ENCODE peak calls at places on chromosomes 12 and 14, in ten cellular contexts. One of them, this sample, is unnamed.

GRCh38 chr12:22266101-22266500 is 68.4 kb downstream of the ST8SIA1 start:
- DNase-seq in K562: no peak
- DNase-seq in GM23338: no peak
- DNase-seq in breast epithelium: no peak
- DNase-seq in upper lobe of left lung: no peak
- DNase-seq in sigmoid colon: no peak
- DNase-seq in HL-60: no peak
- DNase-seq in esophagus muscularis mucosa: no peak
- DNase-seq in endothelial cell of umbilical vein: no peak
- DNase-seq in stomach: no peak
- DNase-seq in this sample: no peak

GRCh38 chr12:89363084-89363483 is 10.8 kb upstream of the DUSP6 start:
- DNase-seq in upper lobe of left lung: no peak
- DNase-seq in GM23338: no peak
- DNase-seq in esophagus muscularis mucosa: no peak
- DNase-seq in stomach: no peak
- DNase-seq in endothelial cell of umbilical vein: no peak
- DNase-seq in K562: no peak
- DNase-seq in HL-60: no peak
- DNase-seq in breast epithelium: no peak
- DNase-seq in sigmoid colon: no peak
- DNase-seq in this sample: no peak

GRCh38 chr12:8057839-8058238 is 8.3 kb downstream of the C3AR1 start:
- DNase-seq in sigmoid colon: no peak
- DNase-seq in HL-60: peak
- DNase-seq in esophagus muscularis mucosa: no peak
- DNase-seq in stomach: no peak
- DNase-seq in GM23338: no peak
- DNase-seq in upper lobe of left lung: no peak
- DNase-seq in endothelial cell of umbilical vein: no peak
- DNase-seq in breast epithelium: no peak
- DNase-seq in K562: no peak
- DNase-seq in this sample: no peak

GRCh38 chr12:89181271-89181920 is 170.9 kb downstream of the DUSP6 start:
- DNase-seq in K562: no peak
- DNase-seq in stomach: no peak
- DNase-seq in GM23338: no peak
- DNase-seq in upper lobe of left lung: no peak
- DNase-seq in sigmoid colon: no peak
- DNase-seq in esophagus muscularis mucosa: no peak
- DNase-seq in breast epithelium: no peak
- DNase-seq in endothelial cell of umbilical vein: peak
- DNase-seq in HL-60: no peak
- DNase-seq in this sample: no peak

GRCh38 chr14:55600784-55601561 is 21.0 kb downstream of the KTN1 start:
- DNase-seq in endothelial cell of umbilical vein: peak
- DNase-seq in HL-60: no peak
- DNase-seq in sigmoid colon: no peak
- DNase-seq in stomach: no peak
- DNase-seq in K562: no peak
- DNase-seq in GM23338: no peak
- DNase-seq in breast epithelium: no peak
- DNase-seq in esophagus muscularis mucosa: no peak
- DNase-seq in upper lobe of left lung: no peak
- DNase-seq in this sample: no peak

GRCh38 chr12:127363392-127363791 is 903.6 kb upstream of the TMEM132C start:
- DNase-seq in GM23338: peak
- DNase-seq in esophagus muscularis mucosa: peak
- DNase-seq in upper lobe of left lung: no peak
- DNase-seq in endothelial cell of umbilical vein: no peak
- DNase-seq in stomach: no peak
- DNase-seq in K562: no peak
- DNase-seq in breast epithelium: no peak
- DNase-seq in HL-60: peak
- DNase-seq in sigmoid colon: no peak
- DNase-seq in this sample: no peak

GRCh38 chr12:121400332-121401139 is 618 bp downstream of the RNF34 start:
- DNase-seq in K562: no peak
- DNase-seq in HL-60: peak
- DNase-seq in upper lobe of left lung: peak
- DNase-seq in esophagus muscularis mucosa: no peak
- DNase-seq in endothelial cell of umbilical vein: peak
- DNase-seq in breast epithelium: no peak
- DNase-seq in sigmoid colon: peak
- DNase-seq in stomach: peak
- DNase-seq in GM23338: peak
- DNase-seq in this sample: peak

GRCh38 chr12:120376009-120376408 is 7.0 kb upstream of the MSI1 start:
- DNase-seq in HL-60: no peak
- DNase-seq in K562: no peak
- DNase-seq in GM23338: no peak
- DNase-seq in esophagus muscularis mucosa: no peak
- DNase-seq in sigmoid colon: no peak
- DNase-seq in breast epithelium: no peak
- DNase-seq in stomach: no peak
- DNase-seq in endothelial cell of umbilical vein: no peak
- DNase-seq in upper lobe of left lung: no peak
- DNase-seq in this sample: no peak

GRCh38 chr12:94553130-94553519 is 93.5 kb upstream of the CEP83 start:
- DNase-seq in breast epithelium: no peak
- DNase-seq in HL-60: no peak
- DNase-seq in K562: no peak
- DNase-seq in GM23338: no peak
- DNase-seq in upper lobe of left lung: no peak
- DNase-seq in sigmoid colon: no peak
- DNase-seq in stomach: no peak
- DNase-seq in esophagus muscularis mucosa: no peak
- DNase-seq in endothelial cell of umbilical vein: peak
- DNase-seq in this sample: no peak

GRCh38 chr14:76842414-76842813 is 16.2 kb downstream of the LRRC74A start:
- DNase-seq in sigmoid colon: no peak
- DNase-seq in endothelial cell of umbilical vein: no peak
- DNase-seq in breast epithelium: no peak
- DNase-seq in K562: no peak
- DNase-seq in stomach: no peak
- DNase-seq in GM23338: no peak
- DNase-seq in esophagus muscularis mucosa: no peak
- DNase-seq in HL-60: no peak
- DNase-seq in upper lobe of left lung: no peak
- DNase-seq in this sample: no peak

GRCh38 chr14:101113108-101113612 is 209.6 kb upstream of the RTL1 start:
- DNase-seq in HL-60: no peak
- DNase-seq in stomach: peak
- DNase-seq in K562: no peak
- DNase-seq in breast epithelium: no peak
- DNase-seq in sigmoid colon: no peak
- DNase-seq in GM23338: no peak
- DNase-seq in upper lobe of left lung: peak
- DNase-seq in endothelial cell of umbilical vein: no peak
- DNase-seq in esophagus muscularis mucosa: peak
- DNase-seq in this sample: no peak

DNA sequence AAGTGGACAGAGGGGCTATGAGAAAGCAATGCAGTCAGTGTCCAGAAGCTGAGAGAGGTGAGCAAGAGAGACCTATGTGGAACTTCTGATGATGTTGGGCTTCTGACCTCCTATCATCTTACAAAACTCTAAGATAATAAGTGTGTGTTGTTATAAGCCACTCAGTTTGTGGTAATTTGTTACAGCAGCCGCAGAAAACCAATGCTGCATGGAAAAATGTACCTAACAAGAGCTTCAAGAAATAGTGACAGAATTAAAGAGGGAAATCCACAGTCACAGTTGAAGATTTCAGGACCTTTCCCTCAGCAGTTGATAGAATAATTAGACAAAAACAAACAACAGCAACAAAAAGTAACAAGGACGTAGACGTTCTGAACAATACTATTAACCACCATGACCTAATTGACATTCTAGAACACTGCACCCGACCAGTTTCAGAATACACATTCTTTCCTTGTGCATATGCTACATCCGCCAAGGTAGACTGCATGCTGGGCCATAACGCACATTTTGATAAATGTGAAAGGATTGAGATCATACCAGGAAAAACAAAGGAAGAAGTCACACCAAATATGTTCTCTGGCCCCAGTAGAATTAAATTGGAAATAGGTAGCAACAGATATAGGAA is 1.8 kb upstream of the EVL start:
- DNase-seq in GM23338: no peak
- DNase-seq in esophagus muscularis mucosa: no peak
- DNase-seq in breast epithelium: no peak
- DNase-seq in endothelial cell of umbilical vein: no peak
- DNase-seq in upper lobe of left lung: no peak
- DNase-seq in stomach: no peak
- DNase-seq in sigmoid colon: no peak
- DNase-seq in HL-60: no peak
- DNase-seq in K562: no peak
- DNase-seq in this sample: no peak
- H3K27ac ChIP-seq in GM23338: no peak
- H3K27ac ChIP-seq in esophagus muscularis mucosa: no peak
- H3K27ac ChIP-seq in breast epithelium: peak
- H3K27ac ChIP-seq in endothelial cell of umbilical vein: no peak
- H3K27ac ChIP-seq in upper lobe of left lung: no peak
- H3K27ac ChIP-seq in stomach: peak
- H3K27ac ChIP-seq in sigmoid colon: no peak
- H3K27ac ChIP-seq in HL-60: peak
- H3K27ac ChIP-seq in K562: no peak
- H3K27ac ChIP-seq in this sample: peak

DNA sequence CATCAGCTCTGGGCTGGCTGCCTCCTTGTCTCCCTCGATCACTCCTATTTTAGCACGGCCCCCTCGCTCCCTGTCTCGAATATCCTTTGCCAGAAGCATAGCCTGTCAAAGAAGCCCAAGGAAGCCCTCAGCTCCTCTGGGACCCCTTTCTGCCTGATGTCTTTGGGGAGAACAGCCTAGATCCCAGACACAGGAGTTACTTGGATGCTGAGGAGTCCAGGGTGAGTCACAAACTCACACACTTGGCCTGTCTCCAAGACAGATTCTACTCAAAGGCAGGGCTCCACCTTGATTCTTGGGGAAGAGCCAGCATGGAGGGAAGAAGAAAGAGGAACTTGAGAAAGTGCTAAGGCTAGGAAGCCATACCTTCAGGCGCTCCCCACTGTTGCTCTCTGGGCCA is 8.1 kb downstream of the AVIL start:
- DNase-seq in endothelial cell of umbilical vein: no peak
- DNase-seq in breast epithelium: no peak
- DNase-seq in stomach: no peak
- DNase-seq in GM23338: no peak
- DNase-seq in HL-60: peak
- DNase-seq in K562: peak
- DNase-seq in upper lobe of left lung: no peak
- DNase-seq in sigmoid colon: no peak
- DNase-seq in esophagus muscularis mucosa: no peak
- DNase-seq in this sample: peak
- TF ChIP-seq POLR2AphosphoS5 in endothelial cell of umbilical vein: no peak
- TF ChIP-seq POLR2AphosphoS5 in breast epithelium: no peak
- TF ChIP-seq POLR2AphosphoS5 in stomach: no peak
- TF ChIP-seq POLR2AphosphoS5 in GM23338: no peak
- TF ChIP-seq POLR2AphosphoS5 in HL-60: no peak
- TF ChIP-seq POLR2AphosphoS5 in K562: no peak
- TF ChIP-seq POLR2AphosphoS5 in upper lobe of left lung: no peak
- TF ChIP-seq POLR2AphosphoS5 in sigmoid colon: no peak
- TF ChIP-seq POLR2AphosphoS5 in esophagus muscularis mucosa: no peak
- TF ChIP-seq POLR2AphosphoS5 in this sample: no peak

DNA sequence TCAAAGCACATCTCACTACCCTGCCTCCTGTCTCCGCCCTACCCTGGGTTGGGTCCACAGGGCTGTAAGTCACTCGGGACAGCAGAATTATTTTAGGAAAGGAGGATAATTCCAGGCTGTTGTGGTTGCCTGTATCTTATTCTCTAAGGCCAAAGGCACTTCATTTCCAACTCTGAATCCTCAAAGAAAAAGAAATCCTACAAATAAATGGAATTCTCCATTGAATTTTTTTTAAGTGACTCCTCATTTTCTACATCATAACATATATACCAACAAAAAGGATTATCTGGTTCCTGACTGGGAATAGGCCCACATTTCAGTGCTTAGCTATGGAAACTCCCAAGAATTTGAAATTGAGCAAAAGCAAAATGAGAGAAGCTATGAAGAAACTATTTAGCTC is 186.4 kb downstream of the ITPR2 start:
- DNase-seq in stomach: no peak
- DNase-seq in GM23338: no peak
- DNase-seq in endothelial cell of umbilical vein: no peak
- DNase-seq in HL-60: no peak
- DNase-seq in K562: no peak
- DNase-seq in sigmoid colon: no peak
- DNase-seq in esophagus muscularis mucosa: no peak
- DNase-seq in upper lobe of left lung: no peak
- DNase-seq in breast epithelium: no peak
- DNase-seq in this sample: no peak
- H3K27ac ChIP-seq in stomach: no peak
- H3K27ac ChIP-seq in GM23338: no peak
- H3K27ac ChIP-seq in endothelial cell of umbilical vein: no peak
- H3K27ac ChIP-seq in HL-60: no peak
- H3K27ac ChIP-seq in K562: no peak
- H3K27ac ChIP-seq in sigmoid colon: no peak
- H3K27ac ChIP-seq in esophagus muscularis mucosa: peak
- H3K27ac ChIP-seq in upper lobe of left lung: no peak
- H3K27ac ChIP-seq in breast epithelium: no peak
- H3K27ac ChIP-seq in this sample: no peak

GRCh38 chr14:22097606-22098292 is 424.1 kb upstream of the OR4E1 start:
- DNase-seq in GM23338: no peak
- DNase-seq in stomach: no peak
- DNase-seq in esophagus muscularis mucosa: no peak
- DNase-seq in endothelial cell of umbilical vein: no peak
- DNase-seq in breast epithelium: no peak
- DNase-seq in HL-60: no peak
- DNase-seq in K562: no peak
- DNase-seq in upper lobe of left lung: no peak
- DNase-seq in sigmoid colon: no peak
- DNase-seq in this sample: no peak

GRCh38 chr14:22096511-22096890 is 422.9 kb upstream of the OR4E1 start:
- DNase-seq in HL-60: no peak
- DNase-seq in upper lobe of left lung: no peak
- DNase-seq in K562: no peak
- DNase-seq in breast epithelium: no peak
- DNase-seq in sigmoid colon: no peak
- DNase-seq in esophagus muscularis mucosa: no peak
- DNase-seq in stomach: no peak
- DNase-seq in GM23338: no peak
- DNase-seq in endothelial cell of umbilical vein: no peak
- DNase-seq in this sample: no peak

GRCh38 chr14:22095845-22096510 is 422.4 kb upstream of the OR4E1 start:
- DNase-seq in sigmoid colon: no peak
- DNase-seq in GM23338: no peak
- DNase-seq in stomach: no peak
- DNase-seq in K562: no peak
- DNase-seq in breast epithelium: no peak
- DNase-seq in HL-60: no peak
- DNase-seq in upper lobe of left lung: no peak
- DNase-seq in endothelial cell of umbilical vein: no peak
- DNase-seq in esophagus muscularis mucosa: no peak
- DNase-seq in this sample: no peak

GRCh38 chr14:22098435-22098834 is 424.8 kb upstream of the OR4E1 start:
- DNase-seq in GM23338: no peak
- DNase-seq in stomach: no peak
- DNase-seq in K562: no peak
- DNase-seq in HL-60: no peak
- DNase-seq in esophagus muscularis mucosa: no peak
- DNase-seq in endothelial cell of umbilical vein: no peak
- DNase-seq in sigmoid colon: no peak
- DNase-seq in upper lobe of left lung: no peak
- DNase-seq in breast epithelium: no peak
- DNase-seq in this sample: no peak

GRCh38 chr14:22097072-22097471 is 423.5 kb upstream of the OR4E1 start:
- DNase-seq in endothelial cell of umbilical vein: no peak
- DNase-seq in upper lobe of left lung: no peak
- DNase-seq in sigmoid colon: no peak
- DNase-seq in GM23338: no peak
- DNase-seq in esophagus muscularis mucosa: no peak
- DNase-seq in breast epithelium: no peak
- DNase-seq in HL-60: no peak
- DNase-seq in stomach: no peak
- DNase-seq in K562: no peak
- DNase-seq in this sample: no peak
- TF ChIP-seq POLR2AphosphoS5 in endothelial cell of umbilical vein: no peak
- TF ChIP-seq POLR2AphosphoS5 in upper lobe of left lung: no peak
- TF ChIP-seq POLR2AphosphoS5 in sigmoid colon: peak
- TF ChIP-seq POLR2AphosphoS5 in GM23338: no peak
- TF ChIP-seq POLR2AphosphoS5 in esophagus muscularis mucosa: no peak
- TF ChIP-seq POLR2AphosphoS5 in breast epithelium: no peak
- TF ChIP-seq POLR2AphosphoS5 in HL-60: no peak
- TF ChIP-seq POLR2AphosphoS5 in stomach: peak
- TF ChIP-seq POLR2AphosphoS5 in K562: no peak
- TF ChIP-seq POLR2AphosphoS5 in this sample: no peak

This sample was measured in spleen.